ENCODE peak calls at places on chromosomes 13 and 19, in five cellular contexts. R is body of pancreas; E is activated CD4-positive, alpha-beta T cell treated with anti-CD3 and anti-CD28 coated beads, Interleukin-2, amount 10 ng/mL, durations not matched to agents 24 days and 14 days; L is T-helper 22 cell; F is AML-193. V is an unnamed sample.

GRCh38 chr19:46133101-46133627 is 8.7 kb upstream of the IGFL3 start:
- DNase-seq in R (peak; percentile 21), E (no peak), L (no peak), F (no peak), V (peak; percentile 88)

GRCh38 chr13:46041335-46041934 is 11.1 kb downstream of the ZC3H13 start:
- DNase-seq in R (no peak), E (no peak), L (no peak), F (no peak), V (peak; percentile 69)

GRCh38 chr13:33208290-33208990 is 77.1 kb downstream of the STARD13 start:
- DNase-seq in R (no peak), E (no peak), L (no peak), F (no peak), V (no peak)

GRCh38 chr13:66312312-66313087 is 917.6 kb downstream of the PCDH9 start:
- DNase-seq in R (peak; percentile 21), E (no peak), L (no peak), F (no peak), V (peak; percentile 67)

GRCh38 chr13:90562388-90562787 is 785.1 kb upstream of the MIR17HG start:
- DNase-seq in R (no peak), E (no peak), L (no peak), F (no peak), V (no peak)

GRCh38 chr19:31255174-31255862 is 93.9 kb downstream of the TSHZ3 start:
- DNase-seq in R (no peak), E (no peak), L (no peak), F (no peak), V (no peak)

GRCh38 chr13:54301085-54301484 is 1272.5 kb downstream of the OLFM4 start:
- DNase-seq in R (no peak), E (no peak), L (no peak), F (no peak), V (no peak)

GRCh38 chr13:75762066-75762937 is 126.2 kb downstream of the LMO7 start:
- DNase-seq in R (no peak), E (peak; percentile 83), L (no peak), F (no peak), V (no peak)

GRCh38 chr19:53994811-53995210 is 3.4 kb downstream of the CACNG6 start:
- DNase-seq in R (no peak), E (no peak), L (no peak), F (no peak), V (peak; percentile 43)

GRCh38 chr19:42076375-42076944 is 494 bp downstream of the ZNF574 start:
- DNase-seq in R (no peak), E (no peak), L (peak; percentile 41), F (no peak), V (no peak)

GRCh38 chr19:6803036-6803404 is 30.5 kb downstream of the VAV1 start:
- DNase-seq in R (no peak), E (peak; percentile 59), L (no peak), F (no peak), V (no peak)

V was measured in EL.